ENCODE peak calls at places on chromosomes 4 and X, in ten cellular contexts. L is fibroblast of lung, W is GM10248, C is kidney, E is WTC11, F is type B pancreatic cell, Q is colonic mucosa, K is H9, X is A549, N is psoas muscle. G is an unnamed sample.
A peak's percentile ranks its signal among the peaks of the same experiment; 100 is the strongest.

GRCh38 chr4:61376301-61376700 is 176.2 kb downstream of the ADGRL3 start:
- DNase-seq in L (no peak), W (no peak), C (no peak), E (no peak), F (no peak), Q (no peak), K (no peak), X (no peak), N (no peak), G (no peak)

GRCh38 chrX:110003167-110004156 is 548 bp downstream of the TMEM164 start:
- DNase-seq in L (peak; percentile 13), W (peak; percentile 14), C (peak; percentile 80), E (no peak), F (no peak), Q (no peak), K (peak; percentile 31), X (peak; percentile 12), N (peak; percentile 18), G (no peak)

GRCh38 chr4:81085979-81086378 is 55.5 kb downstream of the BMP3 start:
- DNase-seq in L (no peak), W (no peak), C (no peak), E (no peak), F (no peak), Q (no peak), K (no peak), X (no peak), N (no peak), G (no peak)

GRCh38 chrX:110204986-110205385 is 112.9 kb downstream of the AMMECR1 start:
- DNase-seq in L (peak; percentile 70), W (no peak), C (no peak), E (no peak), F (no peak), Q (no peak), K (no peak), X (no peak), N (no peak), G (no peak)

GRCh38 chrX:95063554-95063953 is 1389.5 kb downstream of the FAM133A start:
- DNase-seq in L (no peak), W (no peak), C (no peak), E (no peak), F (no peak), Q (no peak), K (no peak), X (no peak), N (no peak), G (no peak)

GRCh38 chr4:76208005-76208765 is 5.4 kb downstream of the SCARB2 start:
- DNase-seq in L (peak; percentile 94), W (no peak), C (peak; percentile 91), E (no peak), F (no peak), Q (peak; percentile 84), K (no peak), X (no peak), N (peak; percentile 80), G (no peak)

GRCh38 chr4:142044271-142044670 is 407.9 kb downstream of the IL15 start:
- DNase-seq in L (peak; percentile 31), W (no peak), C (no peak), E (no peak), F (no peak), Q (no peak), K (no peak), X (no peak), N (no peak), G (no peak)

GRCh38 chr4:187814737-187815465 is 180.7 kb upstream of the ZFP42 start:
- DNase-seq in L (peak; percentile 20), W (no peak), C (no peak), E (no peak), F (no peak), Q (peak; percentile 49), K (no peak), X (no peak), N (no peak), G (no peak)

GRCh38 chrX:8820910-8821527 is 19.8 kb upstream of the FAM9A start:
- DNase-seq in L (peak; percentile 27), W (no peak), C (no peak), E (peak; percentile 58), F (no peak), Q (no peak), K (peak; percentile 64), X (no peak), N (no peak), G (no peak)

GRCh38 chrX:56813318-56813837 is 84.3 kb downstream of the NBDY start:
- DNase-seq in L (peak; percentile 51), W (peak; percentile 5), C (no peak), E (no peak), F (no peak), Q (no peak), K (peak; percentile 14), X (no peak), N (peak; percentile 23), G (no peak)

DNA sequence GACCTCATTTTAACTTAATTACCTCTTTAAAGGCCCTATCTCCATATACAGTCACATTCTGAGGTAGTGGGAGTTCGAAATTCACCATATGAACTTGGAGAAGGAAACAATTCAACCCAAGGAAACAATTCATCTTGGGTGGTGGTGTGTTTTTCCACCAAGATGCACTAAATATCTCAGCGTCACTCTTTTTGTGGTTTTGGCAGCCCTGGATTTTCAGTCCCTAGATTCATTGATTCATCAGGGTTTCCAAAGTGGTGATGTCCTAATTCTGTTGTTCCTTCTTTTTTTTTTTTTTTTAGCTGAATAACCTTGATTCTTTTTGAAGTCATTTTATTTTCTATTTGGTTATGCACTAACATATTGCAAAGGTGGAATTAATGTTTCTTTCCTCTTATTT is 162.6 kb upstream of the RAPGEF2 start:
- DNase-seq in L (no peak), W (no peak), C (no peak), E (no peak), F (no peak), Q (no peak), K (no peak), X (no peak), N (no peak), G (no peak)
- TF ChIP-seq CTCF in L (no peak), W (no peak), C (no peak), E (no peak), F (no peak), Q (no peak), K (no peak), X (no peak), N (no peak), G (no peak)

GRCh38 chr4:5754529-5754881 is 43.5 kb downstream of the EVC start:
- DNase-seq in L (no peak), W (no peak), C (no peak), E (no peak), F (no peak), Q (no peak), K (no peak), X (no peak), N (no peak), G (no peak)

GRCh38 chr4:5756271-5756670 is 45.3 kb downstream of the EVC start:
- DNase-seq in L (no peak), W (no peak), C (no peak), E (no peak), F (no peak), Q (peak; percentile 5), K (no peak), X (no peak), N (no peak), G (no peak)

GRCh38 chr4:5757091-5757490 is 46.1 kb downstream of the EVC start:
- DNase-seq in L (no peak), W (no peak), C (no peak), E (no peak), F (no peak), Q (peak; percentile 12), K (no peak), X (no peak), N (no peak), G (no peak)

GRCh38 chr4:5755161-5755560 is 44.2 kb downstream of the EVC start:
- DNase-seq in L (no peak), W (no peak), C (no peak), E (no peak), F (no peak), Q (peak; percentile 3), K (no peak), X (no peak), N (no peak), G (no peak)

DNA sequence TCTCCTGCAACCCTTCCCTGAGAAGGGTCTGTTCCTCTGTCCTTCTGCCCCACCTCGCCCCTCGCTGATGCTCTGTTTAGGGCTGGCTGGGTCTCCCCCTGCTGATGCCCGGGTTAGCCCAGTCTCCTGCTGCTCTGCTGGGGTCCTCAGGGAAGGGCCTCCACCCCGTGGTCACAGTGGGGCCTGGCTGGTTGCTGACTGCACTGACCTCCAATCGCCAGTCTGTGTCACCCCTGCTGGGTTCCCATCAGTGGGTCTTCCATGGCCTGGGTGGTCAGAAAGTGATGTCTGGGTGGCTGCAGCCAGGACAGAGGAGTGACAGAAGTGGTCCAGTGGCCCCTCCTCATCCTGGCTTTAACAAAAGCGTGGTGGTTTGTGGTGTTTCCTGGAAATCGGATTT is 44.7 kb downstream of the EVC start:
- DNase-seq in L (no peak), W (no peak), C (no peak), E (no peak), F (no peak), Q (peak; percentile 4), K (no peak), X (no peak), N (no peak), G (no peak)
- TF ChIP-seq CTCF in L (no peak), W (no peak), C (no peak), E (no peak), F (no peak), Q (no peak), K (no peak), X (no peak), N (no peak), G (no peak)

DNA sequence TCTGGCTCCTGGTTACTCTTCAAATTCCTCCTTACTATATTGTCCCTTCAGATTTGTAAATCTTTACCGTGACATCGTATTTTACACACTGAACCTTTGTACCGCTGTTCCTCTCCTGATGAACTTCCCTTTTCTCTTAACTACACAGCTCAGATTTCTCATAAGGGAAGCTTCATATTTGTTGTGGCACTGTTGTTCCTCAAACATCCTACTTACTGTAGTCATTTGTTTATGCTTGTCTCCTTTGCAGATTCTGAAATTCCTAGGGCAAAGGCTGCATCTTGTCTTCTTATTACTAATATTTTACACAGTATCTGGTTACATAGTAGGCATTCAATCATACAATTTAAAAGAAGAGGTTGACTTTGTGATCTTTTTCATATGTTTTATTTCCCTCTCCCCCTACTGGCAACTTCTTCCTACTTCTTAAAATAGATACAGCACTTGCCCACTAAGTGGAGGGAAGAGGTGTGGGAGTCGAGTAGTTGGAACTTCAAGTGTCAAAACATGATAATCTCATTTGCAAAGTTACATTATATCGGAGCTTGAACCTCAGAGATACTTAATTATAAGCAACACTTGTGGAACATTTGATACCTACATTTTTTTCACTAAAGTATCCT is 50.0 kb downstream of the TET2 start:
- DNase-seq in L (peak; percentile 34), W (no peak), C (no peak), E (no peak), F (no peak), Q (no peak), K (no peak), X (peak; percentile 1), N (no peak), G (no peak)
- TF ChIP-seq CTCF in L (peak; percentile 13), W (no peak), C (no peak), E (no peak), F (peak; percentile 42), Q (no peak), K (peak; percentile 52), X (no peak), N (no peak), G (peak; percentile 70)

DNA sequence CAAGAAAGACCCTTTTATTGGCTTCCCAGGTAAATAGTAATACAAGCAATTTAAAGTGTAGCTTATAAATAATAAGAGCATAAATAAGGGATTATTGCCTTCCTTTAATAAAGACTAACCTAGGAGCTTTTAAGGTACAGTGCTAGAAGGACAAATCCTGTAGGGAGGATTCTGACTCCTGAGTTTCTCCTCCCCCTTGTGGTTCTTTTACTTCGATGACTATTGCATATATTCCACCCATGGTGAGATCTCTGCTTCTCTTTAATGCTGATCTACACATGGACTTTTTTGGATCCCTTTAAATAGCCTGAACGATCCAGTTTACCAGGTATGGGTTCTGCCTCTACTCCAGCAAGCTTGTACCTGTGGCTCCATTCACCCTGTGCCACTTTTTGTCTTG is 2.5 kb downstream of the GALNT7 start:
- DNase-seq in L (peak; percentile 50), W (no peak), C (no peak), E (no peak), F (no peak), Q (no peak), K (no peak), X (peak; percentile 57), N (no peak), G (no peak)
- TF ChIP-seq CTCF in L (peak; percentile 27), W (no peak), C (no peak), E (no peak), F (peak; percentile 66), Q (no peak), K (peak; percentile 57), X (peak; percentile 26), N (no peak), G (peak; percentile 71)

G was measured in chondrocyte.